ENCODE peak calls at places on chromosomes 16 and 17, in nine cellular contexts. F, C, A, M, O, B, R, K and D are unnamed samples.

GRCh38 chr17:15502315-15503112 is 35.1 kb upstream of the CDRT4 start:
- DNase-seq in R (peak; percentile 97), F (peak; percentile 80), O (peak; percentile 93), A (peak; percentile 95), B (peak; percentile 95), C (peak; percentile 90), M (peak; percentile 82), K (peak; percentile 76), D (peak; percentile 69)

GRCh38 chr16:75580-76501 is 2.2 kb upstream of the MPG start:
- DNase-seq in R (peak; percentile 95), B (peak; percentile 64), M (peak; percentile 47), A (peak; percentile 91), O (peak; percentile 86), C (peak; percentile 82), F (peak; percentile 60), K (no peak), D (peak; percentile 51)

GRCh38 chr17:12070561-12070960 is 49.9 kb downstream of the MAP2K4 start:
- DNase-seq in F (no peak), A (no peak), K (no peak), C (no peak), O (peak; percentile 89), M (peak; percentile 14), R (no peak), B (no peak), D (peak; percentile 12)

GRCh38 chr17:5800646-5801045 is 216.3 kb upstream of the NLRP1 start:
- DNase-seq in B (no peak), K (no peak), R (no peak), F (no peak), O (no peak), M (no peak), A (no peak), C (no peak), D (no peak)

GRCh38 chr17:58059141-58059540 is 24.1 kb upstream of the DYNLL2 start:
- DNase-seq in K (no peak), B (no peak), O (no peak), C (no peak), F (no peak), M (no peak), A (no peak), R (no peak), D (no peak)

GRCh38 chr16:88622125-88622524 is 16.2 kb upstream of the IL17C start:
- DNase-seq in K (no peak), B (no peak), A (no peak), M (no peak), O (no peak), R (no peak), C (no peak), F (no peak), D (no peak)

GRCh38 chr16:85019659-85020245 is 7.8 kb upstream of the KIAA0513 start:
- DNase-seq in B (peak; percentile 59), A (no peak), C (no peak), K (no peak), F (peak; percentile 90), O (no peak), M (no peak), R (peak; percentile 78), D (no peak)

GRCh38 chr17:34254146-34254545 is 939 bp upstream of the CCL2 start:
- DNase-seq in O (peak; percentile 83), R (no peak), M (no peak), F (no peak), K (no peak), B (no peak), C (no peak), A (no peak), D (no peak)

GRCh38 chr17:19013806-19014627 is 9.5 kb upstream of the FAM83G start:
- DNase-seq in C (no peak), F (no peak), R (no peak), M (no peak), K (no peak), O (no peak), B (no peak), A (peak; percentile 4), D (no peak)

GRCh38 chr17:63694974-63695773 is 4.8 kb downstream of the LIMD2 start:
- DNase-seq in K (no peak), O (no peak), A (no peak), C (no peak), R (no peak), B (no peak), M (no peak), F (no peak), D (no peak)

GRCh38 chr17:76378548-76379274 is 5.7 kb upstream of the SPHK1 start:
- DNase-seq in M (no peak), K (no peak), R (no peak), F (no peak), O (no peak), A (no peak), C (no peak), B (no peak), D (no peak)

GRCh38 chr17:56898874-56899273 is 15.0 kb downstream of the TRIM25 start:
- DNase-seq in O (no peak), M (no peak), B (no peak), R (no peak), F (no peak), A (no peak), K (no peak), C (no peak), D (no peak)

DNA sequence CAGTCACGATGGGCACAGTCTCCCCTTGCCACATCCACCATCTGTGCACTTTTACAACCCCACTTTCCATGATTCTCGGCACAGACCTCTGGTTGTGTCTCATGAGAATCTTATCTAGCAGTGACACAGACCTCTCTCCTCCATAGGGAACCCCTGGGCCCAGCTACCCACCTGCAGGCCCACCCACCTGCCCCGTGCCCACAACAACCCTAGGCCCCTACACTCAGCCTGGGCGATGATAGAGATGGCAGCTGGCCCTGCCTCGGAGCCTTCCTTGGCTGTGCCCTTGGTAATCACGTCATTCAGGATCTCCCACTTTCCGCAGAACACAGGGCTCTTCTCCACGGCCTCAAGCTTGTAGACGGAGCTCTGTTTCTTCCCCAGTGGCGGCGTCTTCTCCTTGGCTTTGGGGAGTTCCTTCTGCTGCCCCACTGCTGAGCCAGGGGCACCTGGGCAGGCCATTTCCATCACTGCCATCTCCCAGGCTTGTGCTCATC is 26.5 kb downstream of the MAP3K14 start:
- DNase-seq in B (no peak), O (no peak), M (no peak), A (no peak), F (no peak), C (no peak), K (no peak), R (no peak), D (no peak)
- TF ChIP-seq POLR2A in B (no peak), O (no peak), M (no peak), A (no peak), F (no peak), C (no peak), K (no peak), R (no peak), D (no peak)

GRCh38 chr17:31007695-31008373 is 37.0 kb downstream of the RNF135 start:
- DNase-seq in O (no peak), M (no peak), B (no peak), R (no peak), F (no peak), C (no peak), A (no peak), K (no peak), D (no peak)

GRCh38 chr17:31013844-31014243 is 43.0 kb downstream of the RNF135 start:
- DNase-seq in F (no peak), B (no peak), K (no peak), O (no peak), A (no peak), M (no peak), C (no peak), R (no peak), D (no peak)

GRCh38 chr17:31003225-31003866 is 32.5 kb downstream of the RNF135 start:
- DNase-seq in O (no peak), F (no peak), M (no peak), K (no peak), R (no peak), B (no peak), C (no peak), A (no peak), D (no peak)

GRCh38 chr17:31004160-31004559 is 33.3 kb downstream of the RNF135 start:
- DNase-seq in R (no peak), K (no peak), B (no peak), C (no peak), M (no peak), A (no peak), O (no peak), F (no peak), D (no peak)

GRCh38 chr17:31008374-31009035 is 37.7 kb downstream of the RNF135 start:
- DNase-seq in A (peak; percentile 61), C (no peak), M (peak; percentile 53), B (peak; percentile 43), R (peak; percentile 73), K (no peak), O (peak; percentile 45), F (peak; percentile 65), D (no peak)
- TF ChIP-seq POLR2A in A (no peak), C (no peak), M (no peak), B (no peak), R (no peak), K (no peak), O (no peak), F (no peak), D (no peak)

DNA sequence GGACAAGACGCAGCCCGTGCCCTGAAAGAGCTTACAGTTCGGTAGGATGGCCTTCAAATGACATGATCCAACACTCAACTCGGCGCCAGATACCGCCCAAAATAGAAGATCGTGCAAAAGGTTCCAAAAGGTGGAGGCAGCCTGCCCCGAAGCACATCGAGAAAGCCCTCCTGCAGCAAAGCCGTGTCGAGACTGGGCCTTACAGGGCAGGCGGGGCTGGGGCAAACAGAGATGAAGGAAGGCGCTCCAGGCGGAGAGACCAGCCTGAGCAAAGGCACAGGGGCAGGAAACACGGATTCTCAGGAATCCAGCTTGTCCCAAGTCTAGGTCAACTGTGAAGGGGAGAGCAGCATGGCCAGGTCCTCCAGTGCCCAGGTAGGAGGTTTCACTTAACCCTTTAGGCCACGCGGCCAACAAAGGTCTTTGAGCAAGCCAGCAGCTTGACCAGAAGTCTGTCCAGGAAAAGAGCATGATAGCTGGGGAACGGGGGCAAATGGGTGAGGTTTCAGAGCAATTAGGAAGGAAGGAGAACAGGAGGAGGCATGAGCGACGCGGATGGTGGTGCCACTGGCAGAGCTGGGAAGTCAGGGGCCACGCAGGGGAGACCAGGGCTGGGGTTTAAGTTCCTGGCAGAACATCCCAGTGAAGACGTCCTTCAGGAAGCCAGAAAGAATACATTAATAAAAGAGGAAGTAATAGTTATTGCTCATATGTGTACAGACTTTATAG is 21.2 kb upstream of the EIF1 start:
- DNase-seq in B (no peak), R (peak; percentile 60), C (no peak), K (no peak), M (no peak), O (no peak), F (no peak), A (no peak), D (no peak)
- TF ChIP-seq POLR2A in B (no peak), R (no peak), C (no peak), K (no peak), M (no peak), O (no peak), F (no peak), A (no peak), D (no peak)

DNA sequence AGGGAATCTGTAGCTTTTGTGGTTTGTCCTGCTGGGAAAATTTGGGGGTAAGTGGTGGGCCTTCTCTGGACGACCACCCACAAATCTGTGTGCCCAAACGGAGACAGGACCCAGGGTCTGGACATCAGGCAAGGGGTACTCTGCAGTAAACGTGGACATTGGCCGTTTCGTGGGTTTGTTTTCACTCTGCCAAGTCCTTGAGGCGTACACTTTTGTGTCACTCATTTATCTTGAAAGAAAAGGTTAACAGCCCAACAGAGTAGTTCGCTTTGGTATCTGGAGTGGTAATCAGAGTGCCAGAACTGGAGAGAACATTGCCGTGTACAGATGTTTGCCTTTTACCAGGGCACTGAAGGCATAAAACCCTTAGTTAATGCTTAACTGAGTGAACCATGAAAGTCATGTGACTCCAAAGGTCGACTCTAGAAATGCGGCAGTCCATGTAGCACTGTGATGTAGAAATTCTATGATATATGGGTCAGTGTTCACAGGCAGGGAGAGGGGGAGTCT is 15.4 kb downstream of the NAA60 start:
- DNase-seq in A (peak; percentile 10), R (no peak), O (peak; percentile 15), B (no peak), K (peak; percentile 81), C (no peak), M (no peak), F (peak; percentile 57), D (no peak)
- TF ChIP-seq POLR2A in A (no peak), R (peak; percentile 37), O (no peak), B (no peak), K (no peak), C (no peak), M (no peak), F (no peak), D (no peak)